ENCODE peak calls at places on chromosomes 11 and 22, in seven cellular contexts. One of them, this sample, is unnamed.

GRCh38 chr22:43185860-43186261 is 1.1 kb downstream of the TTLL12 start:
- DNase-seq in choroid plexus epithelial cell: peak; percentile 37
- DNase-seq in fibroblast of mammary gland: peak; percentile 37
- DNase-seq in AG09309: no peak
- DNase-seq in neural progenitor cell: peak; percentile 34
- DNase-seq in stomach: peak; percentile 87
- DNase-seq in lung: peak; percentile 49
- DNase-seq in this sample: peak; percentile 12

GRCh38 chr22:38203090-38203810 is 1.5 kb downstream of the MAFF start:
- DNase-seq in choroid plexus epithelial cell: peak; percentile 60
- DNase-seq in fibroblast of mammary gland: no peak
- DNase-seq in AG09309: no peak
- DNase-seq in neural progenitor cell: peak; percentile 56
- DNase-seq in stomach: peak; percentile 85
- DNase-seq in lung: peak; percentile 63
- DNase-seq in this sample: no peak

GRCh38 chr11:6548121-6548520 is 51.0 kb downstream of the DNHD1 start:
- DNase-seq in choroid plexus epithelial cell: no peak
- DNase-seq in fibroblast of mammary gland: no peak
- DNase-seq in AG09309: no peak
- DNase-seq in neural progenitor cell: no peak
- DNase-seq in stomach: no peak
- DNase-seq in lung: no peak
- DNase-seq in this sample: no peak

GRCh38 chr11:82939456-82939855 is 37.9 kb downstream of the DDIAS start:
- DNase-seq in choroid plexus epithelial cell: no peak
- DNase-seq in fibroblast of mammary gland: no peak
- DNase-seq in AG09309: no peak
- DNase-seq in neural progenitor cell: no peak
- DNase-seq in stomach: no peak
- DNase-seq in lung: no peak
- DNase-seq in this sample: no peak

GRCh38 chr11:134686418-134686817 is 274.4 kb upstream of the B3GAT1 start:
- DNase-seq in choroid plexus epithelial cell: no peak
- DNase-seq in fibroblast of mammary gland: no peak
- DNase-seq in AG09309: no peak
- DNase-seq in neural progenitor cell: peak; percentile 63
- DNase-seq in stomach: no peak
- DNase-seq in lung: no peak
- DNase-seq in this sample: no peak

GRCh38 chr11:22304337-22304961 is 33.7 kb upstream of the SLC17A6 start:
- DNase-seq in choroid plexus epithelial cell: peak; percentile 53
- DNase-seq in fibroblast of mammary gland: peak; percentile 36
- DNase-seq in AG09309: no peak
- DNase-seq in neural progenitor cell: peak; percentile 55
- DNase-seq in stomach: no peak
- DNase-seq in lung: no peak
- DNase-seq in this sample: peak; percentile 48

GRCh38 chr11:68099474-68100405 is 21.4 kb downstream of the CHKA start:
- DNase-seq in choroid plexus epithelial cell: peak; percentile 77
- DNase-seq in fibroblast of mammary gland: no peak
- DNase-seq in AG09309: no peak
- DNase-seq in neural progenitor cell: no peak
- DNase-seq in stomach: peak; percentile 95
- DNase-seq in lung: peak; percentile 69
- DNase-seq in this sample: no peak

GRCh38 chr11:2698386-2699184 is 1.2 kb downstream of the KCNQ1OT1 start:
- DNase-seq in choroid plexus epithelial cell: no peak
- DNase-seq in fibroblast of mammary gland: peak; percentile 14
- DNase-seq in AG09309: no peak
- DNase-seq in neural progenitor cell: no peak
- DNase-seq in stomach: no peak
- DNase-seq in lung: no peak
- DNase-seq in this sample: no peak

GRCh38 chr11:27716850-27717249 is 16.6 kb upstream of the BDNF start:
- DNase-seq in choroid plexus epithelial cell: peak; percentile 39
- DNase-seq in fibroblast of mammary gland: peak; percentile 25
- DNase-seq in AG09309: peak; percentile 63
- DNase-seq in neural progenitor cell: peak; percentile 47
- DNase-seq in stomach: no peak
- DNase-seq in lung: no peak
- DNase-seq in this sample: peak; percentile 87

DNA sequence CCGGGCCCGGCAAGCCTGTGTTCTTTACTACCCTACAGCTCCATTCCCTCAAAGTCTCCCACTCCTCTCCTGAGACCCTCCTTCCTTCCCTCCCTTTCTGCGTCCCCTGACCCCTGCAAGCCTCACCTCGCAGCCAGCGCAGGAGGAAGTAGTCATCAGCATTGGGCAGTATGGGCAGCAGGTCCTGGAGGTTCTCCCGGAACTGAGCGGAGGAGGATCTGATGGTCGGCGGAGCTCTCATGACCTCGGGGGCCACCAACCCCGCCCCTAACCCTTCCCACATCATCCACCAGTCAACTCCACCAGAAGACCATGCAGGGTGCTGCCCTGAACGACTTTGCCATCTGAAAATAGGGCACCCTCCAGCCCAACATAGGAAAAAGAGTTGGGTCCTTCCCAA is 1.9 kb downstream of the SEC14L4 start:
- DNase-seq in choroid plexus epithelial cell: no peak
- DNase-seq in fibroblast of mammary gland: no peak
- DNase-seq in AG09309: no peak
- DNase-seq in neural progenitor cell: no peak
- DNase-seq in stomach: no peak
- DNase-seq in lung: no peak
- DNase-seq in this sample: no peak
- TF ChIP-seq CTCF in choroid plexus epithelial cell: no peak
- TF ChIP-seq CTCF in fibroblast of mammary gland: no peak
- TF ChIP-seq CTCF in AG09309: no peak
- TF ChIP-seq CTCF in neural progenitor cell: no peak
- TF ChIP-seq CTCF in stomach: no peak
- TF ChIP-seq CTCF in lung: no peak
- TF ChIP-seq CTCF in this sample: no peak

DNA sequence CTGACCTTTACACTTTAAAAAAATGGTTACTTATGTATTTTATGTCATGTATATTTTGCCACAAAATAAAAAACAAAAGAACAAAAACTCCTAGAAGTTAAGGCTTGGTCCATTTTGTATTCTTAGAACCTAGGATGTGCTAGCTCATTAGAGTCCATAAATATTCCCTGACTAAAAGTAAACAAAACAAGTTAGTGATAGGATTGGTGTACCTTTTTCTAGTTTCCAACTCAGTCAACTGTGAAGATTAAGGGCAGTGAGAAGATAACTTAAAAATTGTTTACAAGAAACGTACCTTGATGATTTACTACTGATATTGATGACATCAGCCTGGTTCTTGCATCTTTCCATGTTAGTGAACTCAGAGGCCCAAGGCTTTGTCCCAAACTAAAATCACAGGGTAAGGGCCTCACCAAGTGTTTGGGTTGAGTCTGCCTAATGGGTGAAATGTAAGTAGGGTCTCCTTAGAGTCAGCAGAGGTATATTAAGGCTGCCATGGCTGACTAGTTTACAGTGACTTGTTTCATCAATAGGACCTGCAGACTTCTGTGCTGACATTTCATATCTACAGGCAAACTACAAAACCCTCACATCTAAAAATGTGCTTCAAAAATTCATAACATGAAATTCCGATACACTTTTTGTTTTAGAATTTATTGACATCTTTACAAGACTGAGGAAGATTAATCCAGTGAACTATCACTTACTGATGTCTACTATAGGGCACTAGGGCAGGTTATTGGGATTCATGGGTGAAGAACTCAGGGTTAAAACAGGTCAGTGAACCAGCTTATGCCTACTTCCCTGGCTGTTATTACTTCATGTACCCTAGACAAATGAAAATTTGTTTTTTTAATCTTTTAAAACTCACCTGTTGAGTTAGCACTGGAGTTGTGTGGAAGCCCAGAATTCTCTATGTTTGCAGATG is 4.4 kb downstream of the TMEM123 start:
- DNase-seq in choroid plexus epithelial cell: no peak
- DNase-seq in fibroblast of mammary gland: no peak
- DNase-seq in AG09309: no peak
- DNase-seq in neural progenitor cell: no peak
- DNase-seq in stomach: no peak
- DNase-seq in lung: no peak
- DNase-seq in this sample: no peak
- H3K4me3 ChIP-seq in choroid plexus epithelial cell: no peak overlapping the region
- H3K4me3 ChIP-seq in fibroblast of mammary gland: no peak overlapping the region
- H3K4me3 ChIP-seq in AG09309: no peak overlapping the region
- H3K4me3 ChIP-seq in neural progenitor cell: no peak overlapping the region
- H3K4me3 ChIP-seq in stomach: no peak overlapping the region
- H3K4me3 ChIP-seq in lung: no peak overlapping the region
- H3K4me3 ChIP-seq in this sample: no peak overlapping the region

GRCh38 chr11:9120659-9121350 is 29.4 kb upstream of the SCUBE2 start:
- DNase-seq in choroid plexus epithelial cell: no peak
- DNase-seq in fibroblast of mammary gland: no peak
- DNase-seq in AG09309: no peak
- DNase-seq in neural progenitor cell: peak; percentile 77
- DNase-seq in stomach: no peak
- DNase-seq in lung: no peak
- DNase-seq in this sample: no peak
- TF ChIP-seq CTCF in choroid plexus epithelial cell: peak; percentile 38
- TF ChIP-seq CTCF in fibroblast of mammary gland: peak; percentile 24
- TF ChIP-seq CTCF in AG09309: peak; percentile 14
- TF ChIP-seq CTCF in neural progenitor cell: peak; percentile 77
- TF ChIP-seq CTCF in stomach: no peak
- TF ChIP-seq CTCF in lung: no peak
- TF ChIP-seq CTCF in this sample: no peak

GRCh38 chr22:30421695-30422480 is 3.7 kb upstream of the MTFP1 start:
- DNase-seq in choroid plexus epithelial cell: peak; percentile 28
- DNase-seq in fibroblast of mammary gland: no peak
- DNase-seq in AG09309: no peak
- DNase-seq in neural progenitor cell: no peak
- DNase-seq in stomach: no peak
- DNase-seq in lung: no peak
- DNase-seq in this sample: no peak
- H3K4me3 ChIP-seq in choroid plexus epithelial cell: no peak overlapping the region
- H3K4me3 ChIP-seq in fibroblast of mammary gland: no peak overlapping the region
- H3K4me3 ChIP-seq in AG09309: no peak overlapping the region
- H3K4me3 ChIP-seq in neural progenitor cell: peak overlapping the region; percentile 55
- H3K4me3 ChIP-seq in stomach: peak overlapping the region; percentile 63
- H3K4me3 ChIP-seq in lung: no peak overlapping the region
- H3K4me3 ChIP-seq in this sample: no peak overlapping the region

DNA sequence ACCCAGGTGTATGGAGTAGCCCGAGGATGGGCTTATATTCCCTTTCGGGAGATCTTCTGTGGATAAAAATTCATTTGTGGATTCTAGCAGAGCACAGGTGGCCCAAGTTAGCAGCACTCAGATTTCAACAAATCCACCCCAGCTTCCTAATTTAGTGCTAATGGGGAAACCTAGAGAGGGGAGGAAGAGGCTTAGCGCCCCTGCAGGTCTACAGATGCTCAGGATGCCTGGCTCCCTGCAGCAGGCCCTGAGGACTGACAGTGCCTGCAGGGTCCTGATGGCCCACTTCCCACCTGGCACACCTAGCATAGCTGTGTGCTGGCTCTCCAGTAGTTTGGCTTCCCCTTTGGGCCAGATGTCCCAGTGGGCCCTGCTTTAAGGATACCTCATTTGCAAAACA is 6.5 kb downstream of the DGAT2 start:
- DNase-seq in choroid plexus epithelial cell: no peak
- DNase-seq in fibroblast of mammary gland: no peak
- DNase-seq in AG09309: no peak
- DNase-seq in neural progenitor cell: peak; percentile 26
- DNase-seq in stomach: no peak
- DNase-seq in lung: no peak
- DNase-seq in this sample: no peak
- TF ChIP-seq CTCF in choroid plexus epithelial cell: no peak
- TF ChIP-seq CTCF in fibroblast of mammary gland: no peak
- TF ChIP-seq CTCF in AG09309: no peak
- TF ChIP-seq CTCF in neural progenitor cell: peak; percentile 32
- TF ChIP-seq CTCF in stomach: no peak
- TF ChIP-seq CTCF in lung: no peak
- TF ChIP-seq CTCF in this sample: no peak

GRCh38 chr11:128518493-128519207 is 68.7 kb downstream of the ETS1 start:
- DNase-seq in choroid plexus epithelial cell: peak; percentile 54
- DNase-seq in fibroblast of mammary gland: peak; percentile 45
- DNase-seq in AG09309: no peak
- DNase-seq in neural progenitor cell: no peak
- DNase-seq in stomach: no peak
- DNase-seq in lung: no peak
- DNase-seq in this sample: no peak

GRCh38 chr11:128519353-128519752 is 68.0 kb downstream of the ETS1 start:
- DNase-seq in choroid plexus epithelial cell: no peak
- DNase-seq in fibroblast of mammary gland: peak; percentile 31
- DNase-seq in AG09309: no peak
- DNase-seq in neural progenitor cell: no peak
- DNase-seq in stomach: no peak
- DNase-seq in lung: no peak
- DNase-seq in this sample: no peak

GRCh38 chr11:128521697-128522062 is 65.7 kb downstream of the ETS1 start:
- DNase-seq in choroid plexus epithelial cell: no peak
- DNase-seq in fibroblast of mammary gland: peak; percentile 39
- DNase-seq in AG09309: no peak
- DNase-seq in neural progenitor cell: peak; percentile 36
- DNase-seq in stomach: no peak
- DNase-seq in lung: peak; percentile 40
- DNase-seq in this sample: no peak

GRCh38 chr11:128520886-128521696 is 66.3 kb downstream of the ETS1 start:
- DNase-seq in choroid plexus epithelial cell: no peak
- DNase-seq in fibroblast of mammary gland: peak; percentile 20
- DNase-seq in AG09309: no peak
- DNase-seq in neural progenitor cell: no peak
- DNase-seq in stomach: no peak
- DNase-seq in lung: no peak
- DNase-seq in this sample: no peak

DNA sequence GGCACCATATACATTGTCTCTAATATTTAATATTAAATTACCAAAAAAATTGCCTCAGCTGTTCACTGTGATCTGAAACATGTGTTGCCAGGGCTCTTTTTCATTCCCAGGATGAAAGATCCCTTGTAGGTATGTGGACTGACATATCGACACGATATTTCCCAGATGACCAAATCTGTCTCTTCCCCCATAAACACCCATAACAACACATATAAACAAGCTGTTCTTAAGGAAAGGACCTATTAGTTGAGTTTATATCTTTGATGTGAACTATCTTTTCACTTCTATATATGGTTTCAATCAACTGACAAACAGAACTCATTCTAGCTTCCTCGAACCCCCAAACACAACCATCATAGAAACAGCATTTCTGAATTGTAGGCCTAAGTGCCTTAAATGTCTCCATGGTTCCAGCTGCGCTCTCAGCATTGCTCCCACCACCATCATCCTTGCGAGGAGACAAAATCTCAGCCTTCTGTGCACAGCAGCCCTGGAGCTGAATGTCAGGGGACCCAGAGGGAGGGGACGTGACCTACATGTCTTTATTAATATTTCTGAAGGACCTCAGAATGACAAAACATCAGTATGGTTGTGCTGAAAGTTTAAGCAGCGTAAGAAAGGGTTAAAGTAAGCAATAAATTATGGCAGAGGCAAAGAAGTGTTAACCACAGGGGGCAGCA is 67.0 kb downstream of the ETS1 start:
- DNase-seq in choroid plexus epithelial cell: no peak
- DNase-seq in fibroblast of mammary gland: peak; percentile 43
- DNase-seq in AG09309: no peak
- DNase-seq in neural progenitor cell: no peak
- DNase-seq in stomach: no peak
- DNase-seq in lung: no peak
- DNase-seq in this sample: no peak
- H3K4me3 ChIP-seq in choroid plexus epithelial cell: peak overlapping the region; percentile 82
- H3K4me3 ChIP-seq in fibroblast of mammary gland: peak overlapping the region; percentile 92
- H3K4me3 ChIP-seq in AG09309: peak overlapping the region; percentile 97
- H3K4me3 ChIP-seq in neural progenitor cell: no peak overlapping the region
- H3K4me3 ChIP-seq in stomach: peak overlapping the region; percentile 77
- H3K4me3 ChIP-seq in lung: peak overlapping the region; percentile 58
- H3K4me3 ChIP-seq in this sample: peak overlapping the region; percentile 91

This sample was measured in AG10803.